ENCODE peak calls at places on chromosome 20, in six cellular contexts. H is stimulated activated CD4-positive, alpha-beta T cell treated with anti-CD3 and anti-CD28 coated beads, Interleukin-1b, Interleukin-23, amount 100 ng/mL, for 4 hours; U is HEK293T; F is NCI-H774; S is GM13977; X is PC-3. C is an unnamed sample.

GRCh38 chr20:25015986-25016385 is 23.4 kb upstream of the APMAP start:
- DNase-seq in H (no peak), U (no peak), F (no peak), S (no peak), X (no peak), C (no peak)

GRCh38 chr20:36847009-36847709 is 28.8 kb upstream of the TLDC2 start:
- DNase-seq in H (no peak), U (no peak), F (no peak), S (no peak), X (no peak), C (no peak)

GRCh38 chr20:611843-612185 is 1.7 kb upstream of the TCF15 start:
- DNase-seq in H (no peak), U (no peak), F (no peak), S (no peak), X (no peak), C (no peak)

GRCh38 chr20:41632896-41633295 is 14.7 kb upstream of the CHD6 start:
- DNase-seq in H (no peak), U (no peak), F (no peak), S (no peak), X (no peak), C (no peak)

GRCh38 chr20:63290677-63291472 is 2.1 kb upstream of the COL20A1 start:
- DNase-seq in H (peak), U (peak), F (no peak), S (peak), X (peak), C (peak)

GRCh38 chr20:38825901-38826625 is 20.6 kb downstream of the PPP1R16B start:
- DNase-seq in H (no peak), U (peak), F (peak), S (no peak), X (peak), C (no peak)

GRCh38 chr20:17449039-17449438 is 82.1 kb downstream of the BFSP1 start:
- DNase-seq in H (no peak), U (no peak), F (no peak), S (no peak), X (peak), C (no peak)

GRCh38 chr20:2932497-2932896 is 59.2 kb downstream of the PTPRA start:
- DNase-seq in H (no peak), U (no peak), F (no peak), S (no peak), X (no peak), C (no peak)

GRCh38 chr20:33883164-33883563 is 72.0 kb downstream of the CHMP4B start:
- DNase-seq in H (no peak), U (no peak), F (no peak), S (peak), X (no peak), C (peak)

GRCh38 chr20:39823239-39823638 is 861.1 kb downstream of the DHX35 start:
- DNase-seq in H (no peak), U (no peak), F (no peak), S (no peak), X (no peak), C (no peak)

GRCh38 chr20:63000958-63001357 is 5.8 kb downstream of the BHLHE23 start:
- DNase-seq in H (no peak), U (no peak), F (no peak), S (no peak), X (no peak), C (no peak)

GRCh38 chr20:56731496-56731895 is 102.4 kb downstream of the TFAP2C start:
- DNase-seq in H (no peak), U (no peak), F (no peak), S (no peak), X (no peak), C (no peak)